ENCODE peak calls at places on chromosomes 6 and 20, in four cellular contexts. D, V, N and B are unnamed samples.
A peak's percentile ranks its signal among the peaks of the same experiment; 100 is the strongest.

GRCh38 chr6:79145301-79145700 is 67.2 kb upstream of the PHIP start:
- DNase-seq in D (no peak), V (no peak), N (no peak), B (no peak)

GRCh38 chr6:65819152-65819551 is 112.1 kb upstream of the EYS start:
- DNase-seq in D (no peak), V (no peak), N (no peak), B (no peak)

GRCh38 chr6:108113557-108114519 is 39.3 kb upstream of the OSTM1 start:
- DNase-seq in D (no peak), V (no peak), N (no peak), B (no peak)

GRCh38 chr6:62075869-62076268 is 210.2 kb downstream of the KHDRBS2 start:
- DNase-seq in D (no peak), V (no peak), N (no peak), B (no peak)

GRCh38 chr20:10447028-10447427 is 11.9 kb downstream of the SLX4IP start:
- DNase-seq in D (peak; percentile 30), V (no peak), N (no peak), B (peak; percentile 65)

GRCh38 chr20:59010995-59011873 is 4.2 kb upstream of the CTSZ start:
- DNase-seq in D (peak; percentile 25), V (peak; percentile 49), N (no peak), B (no peak)

GRCh38 chr6:66126358-66126757 is 419.3 kb upstream of the EYS start:
- DNase-seq in D (no peak), V (no peak), N (no peak), B (no peak)

GRCh38 chr20:63626424-63627128 is at the start of gene GMEB2:
- DNase-seq in D (peak; percentile 76), V (no peak), N (no peak), B (peak; percentile 61)

GRCh38 chr20:21725892-21726291 is 20.4 kb downstream of the PAX1 start:
- DNase-seq in D (no peak), V (no peak), N (no peak), B (no peak)

GRCh38 chr6:137339929-137340559 is 120.9 kb upstream of the IFNGR1 start:
- DNase-seq in D (no peak), V (no peak), N (no peak), B (no peak)

GRCh38 chr20:24987873-24988835 is 4.4 kb downstream of the APMAP start:
- DNase-seq in D (peak; percentile 13), V (no peak), N (peak; percentile 35), B (peak; percentile 10)

GRCh38 chr20:708956-709355 is 33.4 kb upstream of the SCRT2 start:
- DNase-seq in D (no peak), V (no peak), N (peak; percentile 29), B (no peak)

GRCh38 chr6:108746841-108747575 is 101.2 kb upstream of the ARMC2 start:
- DNase-seq in D (no peak), V (no peak), N (peak; percentile 49), B (no peak)

GRCh38 chr20:58458342-58459057 is 56.7 kb downstream of the APCDD1L start:
- DNase-seq in D (no peak), V (no peak), N (no peak), B (no peak)

GRCh38 chr6:123398072-123398471 is 238.7 kb downstream of the TRDN start:
- DNase-seq in D (no peak), V (no peak), N (no peak), B (no peak)

GRCh38 chr6:160238234-160238633 is 20.4 kb downstream of the SLC22A2 start:
- DNase-seq in D (no peak), V (no peak), N (no peak), B (no peak)

GRCh38 chr6:157283330-157283898 is 39.9 kb downstream of the TMEM242 start:
- DNase-seq in D (no peak), V (no peak), N (no peak), B (no peak)

GRCh38 chr20:49286689-49287551 is 9.1 kb upstream of the ZNFX1 start:
- DNase-seq in D (no peak), V (no peak), N (no peak), B (peak; percentile 68)

GRCh38 chr6:56816393-56816792 is 138.5 kb upstream of the BEND6 start:
- DNase-seq in D (no peak), V (no peak), N (no peak), B (no peak)

GRCh38 chr6:122092366-122092765 is 307.1 kb upstream of the HSF2 start:
- DNase-seq in D (no peak), V (no peak), N (no peak), B (no peak)

GRCh38 chr6:122102026-122102425 is 297.4 kb upstream of the HSF2 start:
- DNase-seq in D (no peak), V (no peak), N (no peak), B (no peak)

DNA sequence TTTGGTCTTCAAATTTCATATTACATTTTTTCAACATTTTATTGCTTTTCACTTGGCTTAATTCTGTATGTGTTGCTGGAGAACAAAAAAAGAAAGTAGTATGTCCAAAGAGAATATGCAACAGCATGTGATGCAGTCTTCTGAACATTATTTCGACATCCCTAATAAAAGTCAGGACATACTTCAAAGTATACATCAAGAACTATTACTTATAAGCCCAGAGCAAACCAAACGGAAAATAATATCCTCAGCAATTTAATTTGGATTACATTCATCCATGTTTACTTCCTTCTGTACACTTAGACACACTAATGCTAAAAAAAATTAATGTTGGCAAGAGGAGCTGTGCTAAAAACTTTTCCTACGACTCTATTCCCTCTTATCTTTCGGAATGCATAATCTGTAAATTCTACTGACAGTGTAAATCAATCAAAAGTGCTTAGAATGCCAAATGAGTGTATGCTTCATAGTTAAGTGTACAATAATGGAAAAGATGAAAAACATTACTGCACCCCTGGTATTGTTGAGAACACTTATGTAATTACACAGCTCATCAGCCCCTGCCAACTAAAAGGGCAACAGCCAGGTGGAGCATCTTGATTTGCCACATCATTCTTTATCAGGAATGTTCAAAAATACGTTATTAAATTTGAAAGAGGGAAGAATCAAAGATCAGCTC is 301.2 kb upstream of the HSF2 start:
- DNase-seq in D (no peak), V (no peak), N (no peak), B (no peak)
- H3K4me1 ChIP-seq in D (no peaks in the 10 kb centered on the region), V (no peaks in the 10 kb centered on the region), N (no peaks in the 10 kb centered on the region), B (no peaks in the 10 kb centered on the region)

GRCh38 chr6:36915599-36915998 is 29.8 kb downstream of the C6orf89 start:
- DNase-seq in D (no peak), V (no peak), N (no peak), B (no peak)

GRCh38 chr6:36914227-36914794 is 28.6 kb downstream of the C6orf89 start:
- DNase-seq in D (peak; percentile 62), V (no peak), N (no peak), B (peak; percentile 79)

GRCh38 chr6:36913082-36913481 is 27.3 kb downstream of the C6orf89 start:
- DNase-seq in D (no peak), V (no peak), N (no peak), B (no peak)

GRCh38 chr6:36917541-36918193 is 31.9 kb downstream of the C6orf89 start:
- DNase-seq in D (no peak), V (peak; percentile 76), N (no peak), B (no peak)

DNA sequence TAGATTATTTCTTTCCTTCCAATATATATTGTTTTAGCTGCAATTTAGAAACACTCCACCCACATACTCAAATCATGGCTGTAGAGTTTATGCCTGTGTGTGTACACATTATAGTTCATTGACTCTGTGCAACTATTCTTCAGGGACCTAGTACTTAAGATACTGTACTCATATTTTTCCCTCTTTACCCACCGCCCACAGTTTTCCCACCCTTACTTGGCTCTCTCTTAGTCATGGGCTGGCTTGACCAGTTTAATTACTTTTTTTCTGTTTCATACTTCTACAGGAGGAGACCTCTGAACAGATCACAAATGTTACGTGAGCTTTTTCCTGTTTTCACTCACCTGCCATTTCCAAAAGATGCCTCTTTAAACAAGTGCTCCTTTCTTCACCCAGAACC is 30.4 kb downstream of the C6orf89 start:
- DNase-seq in D (no peak), V (no peak), N (no peak), B (no peak)
- H3K4me1 ChIP-seq in D (peaks cover 74% of the 10 kb centered on the region), V (peaks cover 19% of the 10 kb centered on the region), N (peaks cover 50% of the 10 kb centered on the region), B (peaks cover 4% of the 10 kb centered on the region)

GRCh38 chr6:32190946-32191677 is 1.1 kb upstream of the PBX2 start:
- DNase-seq in D (no peak), V (no peak), N (no peak), B (no peak)
- H3K4me1 ChIP-seq in D (peaks cover 86% of the 10 kb centered on the region), V (peaks cover 39% of the 10 kb centered on the region), N (peaks cover 74% of the 10 kb centered on the region), B (peaks cover 2% of the 10 kb centered on the region)

GRCh38 chr20:44206132-44206531 is 4.4 kb downstream of the OSER1 start:
- DNase-seq in D (no peak), V (no peak), N (no peak), B (no peak)
- H3K4me1 ChIP-seq in D (peaks cover 84% of the 10 kb centered on the region), V (peaks cover 40% of the 10 kb centered on the region), N (peaks cover 64% of the 10 kb centered on the region), B (no peaks in the 10 kb centered on the region)

GRCh38 chr6:11613858-11614257 is 76.3 kb downstream of the TMEM170B start:
- DNase-seq in D (no peak), V (no peak), N (no peak), B (no peak)
- H3K4me1 ChIP-seq in D (peaks cover 9% of the 10 kb centered on the region), V (peaks cover 18% of the 10 kb centered on the region), N (peaks cover 4% of the 10 kb centered on the region), B (no peaks in the 10 kb centered on the region)